ENCODE peak calls at places on chromosome 4, in eight cellular contexts. One of them, this sample, is unnamed.

GRCh38 chr4:100022792-100023222 is 72.7 kb upstream of the H2AZ1 start:
- DNase-seq in fibroblast of the conjunctiva: no peak
- DNase-seq in esophagus squamous epithelium: no peak
- DNase-seq in CD4-positive, alpha-beta T cell: no peak
- DNase-seq in neural crest cell: no peak
- DNase-seq in GM12891: no peak
- DNase-seq in activated effector memory CD4-positive, alpha-beta T cell treated with Interleukin-2 at 50 U/mL for 16 hours: no peak
- DNase-seq in NCI-H345: peak; percentile 82
- DNase-seq in this sample: no peak

GRCh38 chr4:3252831-3253641 is 4.1 kb downstream of the MSANTD1 start:
- DNase-seq in fibroblast of the conjunctiva: no peak
- DNase-seq in esophagus squamous epithelium: no peak
- DNase-seq in CD4-positive, alpha-beta T cell: no peak
- DNase-seq in neural crest cell: no peak
- DNase-seq in GM12891: no peak
- DNase-seq in activated effector memory CD4-positive, alpha-beta T cell treated with Interleukin-2 at 50 U/mL for 16 hours: no peak
- DNase-seq in NCI-H345: no peak
- DNase-seq in this sample: no peak

GRCh38 chr4:82601242-82602015 is 39.6 kb upstream of the TMEM150C start:
- DNase-seq in fibroblast of the conjunctiva: no peak
- DNase-seq in esophagus squamous epithelium: no peak
- DNase-seq in CD4-positive, alpha-beta T cell: no peak
- DNase-seq in neural crest cell: no peak
- DNase-seq in GM12891: no peak
- DNase-seq in activated effector memory CD4-positive, alpha-beta T cell treated with Interleukin-2 at 50 U/mL for 16 hours: no peak
- DNase-seq in NCI-H345: no peak
- DNase-seq in this sample: no peak

GRCh38 chr4:8547108-8547911 is 32.9 kb upstream of the GPR78 start:
- DNase-seq in fibroblast of the conjunctiva: peak; percentile 8
- DNase-seq in esophagus squamous epithelium: no peak
- DNase-seq in CD4-positive, alpha-beta T cell: no peak
- DNase-seq in neural crest cell: no peak
- DNase-seq in GM12891: no peak
- DNase-seq in activated effector memory CD4-positive, alpha-beta T cell treated with Interleukin-2 at 50 U/mL for 16 hours: no peak
- DNase-seq in NCI-H345: no peak
- DNase-seq in this sample: no peak

GRCh38 chr4:74934016-74934821 is 1.3 kb downstream of the PARM1 start:
- DNase-seq in fibroblast of the conjunctiva: no peak
- DNase-seq in esophagus squamous epithelium: no peak
- DNase-seq in CD4-positive, alpha-beta T cell: no peak
- DNase-seq in neural crest cell: peak; percentile 18
- DNase-seq in GM12891: no peak
- DNase-seq in activated effector memory CD4-positive, alpha-beta T cell treated with Interleukin-2 at 50 U/mL for 16 hours: no peak
- DNase-seq in NCI-H345: peak; percentile 15
- DNase-seq in this sample: peak; percentile 9

GRCh38 chr4:92232566-92232965 is 71.2 kb upstream of the GRID2 start:
- DNase-seq in fibroblast of the conjunctiva: no peak
- DNase-seq in esophagus squamous epithelium: no peak
- DNase-seq in CD4-positive, alpha-beta T cell: no peak
- DNase-seq in neural crest cell: no peak
- DNase-seq in GM12891: no peak
- DNase-seq in activated effector memory CD4-positive, alpha-beta T cell treated with Interleukin-2 at 50 U/mL for 16 hours: no peak
- DNase-seq in NCI-H345: no peak
- DNase-seq in this sample: no peak

GRCh38 chr4:1298461-1298860 is 8.8 kb downstream of the MAEA start:
- DNase-seq in fibroblast of the conjunctiva: no peak
- DNase-seq in esophagus squamous epithelium: no peak
- DNase-seq in CD4-positive, alpha-beta T cell: no peak
- DNase-seq in neural crest cell: no peak
- DNase-seq in GM12891: no peak
- DNase-seq in activated effector memory CD4-positive, alpha-beta T cell treated with Interleukin-2 at 50 U/mL for 16 hours: no peak
- DNase-seq in NCI-H345: no peak
- DNase-seq in this sample: no peak

GRCh38 chr4:99886146-99886545 is 8.1 kb downstream of the LAMTOR3 start:
- DNase-seq in fibroblast of the conjunctiva: no peak
- DNase-seq in esophagus squamous epithelium: no peak
- DNase-seq in CD4-positive, alpha-beta T cell: no peak
- DNase-seq in neural crest cell: no peak
- DNase-seq in GM12891: no peak
- DNase-seq in activated effector memory CD4-positive, alpha-beta T cell treated with Interleukin-2 at 50 U/mL for 16 hours: no peak
- DNase-seq in NCI-H345: no peak
- DNase-seq in this sample: no peak

GRCh38 chr4:106986486-106986885 is 49.6 kb downstream of the DKK2 start:
- DNase-seq in fibroblast of the conjunctiva: peak; percentile 82
- DNase-seq in esophagus squamous epithelium: no peak
- DNase-seq in CD4-positive, alpha-beta T cell: no peak
- DNase-seq in neural crest cell: no peak
- DNase-seq in GM12891: no peak
- DNase-seq in activated effector memory CD4-positive, alpha-beta T cell treated with Interleukin-2 at 50 U/mL for 16 hours: no peak
- DNase-seq in NCI-H345: no peak
- DNase-seq in this sample: no peak

GRCh38 chr4:44121210-44121609 is 327.4 kb downstream of the KCTD8 start:
- DNase-seq in fibroblast of the conjunctiva: no peak
- DNase-seq in esophagus squamous epithelium: no peak
- DNase-seq in CD4-positive, alpha-beta T cell: no peak
- DNase-seq in neural crest cell: no peak
- DNase-seq in GM12891: no peak
- DNase-seq in activated effector memory CD4-positive, alpha-beta T cell treated with Interleukin-2 at 50 U/mL for 16 hours: no peak
- DNase-seq in NCI-H345: no peak
- DNase-seq in this sample: no peak

GRCh38 chr4:111689731-111690130 is 455.5 kb upstream of the FAM241A start:
- DNase-seq in fibroblast of the conjunctiva: no peak
- DNase-seq in esophagus squamous epithelium: no peak
- DNase-seq in CD4-positive, alpha-beta T cell: no peak
- DNase-seq in neural crest cell: no peak
- DNase-seq in GM12891: no peak
- DNase-seq in activated effector memory CD4-positive, alpha-beta T cell treated with Interleukin-2 at 50 U/mL for 16 hours: no peak
- DNase-seq in NCI-H345: no peak
- DNase-seq in this sample: no peak

GRCh38 chr4:141913928-141914327 is 277.5 kb downstream of the IL15 start:
- DNase-seq in fibroblast of the conjunctiva: no peak
- DNase-seq in esophagus squamous epithelium: no peak
- DNase-seq in CD4-positive, alpha-beta T cell: no peak
- DNase-seq in neural crest cell: no peak
- DNase-seq in GM12891: no peak
- DNase-seq in activated effector memory CD4-positive, alpha-beta T cell treated with Interleukin-2 at 50 U/mL for 16 hours: no peak
- DNase-seq in NCI-H345: no peak
- DNase-seq in this sample: no peak

GRCh38 chr4:99927566-99927965 is 18.9 kb downstream of the DNAJB14 start:
- DNase-seq in fibroblast of the conjunctiva: no peak
- DNase-seq in esophagus squamous epithelium: no peak
- DNase-seq in CD4-positive, alpha-beta T cell: no peak
- DNase-seq in neural crest cell: no peak
- DNase-seq in GM12891: no peak
- DNase-seq in activated effector memory CD4-positive, alpha-beta T cell treated with Interleukin-2 at 50 U/mL for 16 hours: no peak
- DNase-seq in NCI-H345: no peak
- DNase-seq in this sample: no peak

GRCh38 chr4:174934360-174934759 is 16.2 kb downstream of the ADAM29 start:
- DNase-seq in fibroblast of the conjunctiva: no peak
- DNase-seq in esophagus squamous epithelium: no peak
- DNase-seq in CD4-positive, alpha-beta T cell: no peak
- DNase-seq in neural crest cell: no peak
- DNase-seq in GM12891: no peak
- DNase-seq in activated effector memory CD4-positive, alpha-beta T cell treated with Interleukin-2 at 50 U/mL for 16 hours: no peak
- DNase-seq in NCI-H345: no peak
- DNase-seq in this sample: no peak

GRCh38 chr4:2458546-2459491 is 10.1 kb upstream of the RNF4 start:
- DNase-seq in fibroblast of the conjunctiva: no peak
- DNase-seq in esophagus squamous epithelium: no peak
- DNase-seq in CD4-positive, alpha-beta T cell: no peak
- DNase-seq in neural crest cell: no peak
- DNase-seq in GM12891: no peak
- DNase-seq in activated effector memory CD4-positive, alpha-beta T cell treated with Interleukin-2 at 50 U/mL for 16 hours: no peak
- DNase-seq in NCI-H345: peak; percentile 28
- DNase-seq in this sample: no peak

GRCh38 chr4:163731071-163731470 is 236.6 kb downstream of the TMA16 start:
- DNase-seq in fibroblast of the conjunctiva: no peak
- DNase-seq in esophagus squamous epithelium: no peak
- DNase-seq in CD4-positive, alpha-beta T cell: no peak
- DNase-seq in neural crest cell: no peak
- DNase-seq in GM12891: no peak
- DNase-seq in activated effector memory CD4-positive, alpha-beta T cell treated with Interleukin-2 at 50 U/mL for 16 hours: no peak
- DNase-seq in NCI-H345: no peak
- DNase-seq in this sample: no peak

GRCh38 chr4:10015140-10015753 is 6.0 kb downstream of the SLC2A9 start:
- DNase-seq in fibroblast of the conjunctiva: no peak
- DNase-seq in esophagus squamous epithelium: no peak
- DNase-seq in CD4-positive, alpha-beta T cell: no peak
- DNase-seq in neural crest cell: peak; percentile 36
- DNase-seq in GM12891: no peak
- DNase-seq in activated effector memory CD4-positive, alpha-beta T cell treated with Interleukin-2 at 50 U/mL for 16 hours: no peak
- DNase-seq in NCI-H345: peak; percentile 39
- DNase-seq in this sample: no peak

GRCh38 chr4:55722132-55722531 is 86.0 kb upstream of the NMU start:
- DNase-seq in fibroblast of the conjunctiva: no peak
- DNase-seq in esophagus squamous epithelium: no peak
- DNase-seq in CD4-positive, alpha-beta T cell: no peak
- DNase-seq in neural crest cell: no peak
- DNase-seq in GM12891: no peak
- DNase-seq in activated effector memory CD4-positive, alpha-beta T cell treated with Interleukin-2 at 50 U/mL for 16 hours: no peak
- DNase-seq in NCI-H345: peak; percentile 35
- DNase-seq in this sample: no peak

GRCh38 chr4:145882594-145882993 is 56.0 kb downstream of the ZNF827 start:
- DNase-seq in fibroblast of the conjunctiva: no peak
- DNase-seq in esophagus squamous epithelium: no peak
- DNase-seq in CD4-positive, alpha-beta T cell: no peak
- DNase-seq in neural crest cell: no peak
- DNase-seq in GM12891: no peak
- DNase-seq in activated effector memory CD4-positive, alpha-beta T cell treated with Interleukin-2 at 50 U/mL for 16 hours: no peak
- DNase-seq in NCI-H345: peak; percentile 28
- DNase-seq in this sample: no peak

GRCh38 chr4:101398807-101399206 is 51.5 kb upstream of the PPP3CA start:
- DNase-seq in fibroblast of the conjunctiva: no peak
- DNase-seq in esophagus squamous epithelium: no peak
- DNase-seq in CD4-positive, alpha-beta T cell: no peak
- DNase-seq in neural crest cell: no peak
- DNase-seq in GM12891: no peak
- DNase-seq in activated effector memory CD4-positive, alpha-beta T cell treated with Interleukin-2 at 50 U/mL for 16 hours: no peak
- DNase-seq in NCI-H345: no peak
- DNase-seq in this sample: no peak

GRCh38 chr4:1115528-1116293 is 2.3 kb upstream of the RNF212 start:
- DNase-seq in fibroblast of the conjunctiva: no peak
- DNase-seq in esophagus squamous epithelium: no peak
- DNase-seq in CD4-positive, alpha-beta T cell: no peak
- DNase-seq in neural crest cell: no peak
- DNase-seq in GM12891: no peak
- DNase-seq in activated effector memory CD4-positive, alpha-beta T cell treated with Interleukin-2 at 50 U/mL for 16 hours: no peak
- DNase-seq in NCI-H345: no peak
- DNase-seq in this sample: no peak

GRCh38 chr4:108141213-108142045 is 27.3 kb downstream of the LEF1 start:
- DNase-seq in fibroblast of the conjunctiva: peak; percentile 41
- DNase-seq in esophagus squamous epithelium: no peak
- DNase-seq in CD4-positive, alpha-beta T cell: no peak
- DNase-seq in neural crest cell: peak; percentile 30
- DNase-seq in GM12891: no peak
- DNase-seq in activated effector memory CD4-positive, alpha-beta T cell treated with Interleukin-2 at 50 U/mL for 16 hours: no peak
- DNase-seq in NCI-H345: no peak
- DNase-seq in this sample: no peak

GRCh38 chr4:122963222-122963621 is 40.8 kb upstream of the NUDT6 start:
- DNase-seq in fibroblast of the conjunctiva: no peak
- DNase-seq in esophagus squamous epithelium: no peak
- DNase-seq in CD4-positive, alpha-beta T cell: no peak
- DNase-seq in neural crest cell: no peak
- DNase-seq in GM12891: no peak
- DNase-seq in activated effector memory CD4-positive, alpha-beta T cell treated with Interleukin-2 at 50 U/mL for 16 hours: no peak
- DNase-seq in NCI-H345: no peak
- DNase-seq in this sample: no peak

GRCh38 chr4:25551608-25552007 is 104.0 kb upstream of the SLC34A2 start:
- DNase-seq in fibroblast of the conjunctiva: no peak
- DNase-seq in esophagus squamous epithelium: no peak
- DNase-seq in CD4-positive, alpha-beta T cell: no peak
- DNase-seq in neural crest cell: no peak
- DNase-seq in GM12891: no peak
- DNase-seq in activated effector memory CD4-positive, alpha-beta T cell treated with Interleukin-2 at 50 U/mL for 16 hours: no peak
- DNase-seq in NCI-H345: no peak
- DNase-seq in this sample: no peak

GRCh38 chr4:54189140-54189539 is 40.0 kb upstream of the PDGFRA start:
- DNase-seq in fibroblast of the conjunctiva: no peak
- DNase-seq in esophagus squamous epithelium: no peak
- DNase-seq in CD4-positive, alpha-beta T cell: no peak
- DNase-seq in neural crest cell: no peak
- DNase-seq in GM12891: no peak
- DNase-seq in activated effector memory CD4-positive, alpha-beta T cell treated with Interleukin-2 at 50 U/mL for 16 hours: no peak
- DNase-seq in NCI-H345: no peak
- DNase-seq in this sample: no peak

GRCh38 chr4:56055991-56056390 is 107.2 kb downstream of the CEP135 start:
- DNase-seq in fibroblast of the conjunctiva: no peak
- DNase-seq in esophagus squamous epithelium: no peak
- DNase-seq in CD4-positive, alpha-beta T cell: no peak
- DNase-seq in neural crest cell: no peak
- DNase-seq in GM12891: no peak
- DNase-seq in activated effector memory CD4-positive, alpha-beta T cell treated with Interleukin-2 at 50 U/mL for 16 hours: no peak
- DNase-seq in NCI-H345: no peak
- DNase-seq in this sample: no peak

GRCh38 chr4:100581337-100581736 is 63.5 kb upstream of the EMCN start:
- DNase-seq in fibroblast of the conjunctiva: no peak
- DNase-seq in esophagus squamous epithelium: no peak
- DNase-seq in CD4-positive, alpha-beta T cell: no peak
- DNase-seq in neural crest cell: no peak
- DNase-seq in GM12891: no peak
- DNase-seq in activated effector memory CD4-positive, alpha-beta T cell treated with Interleukin-2 at 50 U/mL for 16 hours: no peak
- DNase-seq in NCI-H345: no peak
- DNase-seq in this sample: no peak

GRCh38 chr4:1086011-1086410 is 27.4 kb downstream of the RNF212 start:
- DNase-seq in fibroblast of the conjunctiva: no peak
- DNase-seq in esophagus squamous epithelium: no peak
- DNase-seq in CD4-positive, alpha-beta T cell: no peak
- DNase-seq in neural crest cell: no peak
- DNase-seq in GM12891: no peak
- DNase-seq in activated effector memory CD4-positive, alpha-beta T cell treated with Interleukin-2 at 50 U/mL for 16 hours: no peak
- DNase-seq in NCI-H345: no peak
- DNase-seq in this sample: no peak

GRCh38 chr4:188162698-188163097 is 23.5 kb downstream of the TRIML1 start:
- DNase-seq in fibroblast of the conjunctiva: no peak
- DNase-seq in esophagus squamous epithelium: no peak
- DNase-seq in CD4-positive, alpha-beta T cell: no peak
- DNase-seq in neural crest cell: no peak
- DNase-seq in GM12891: no peak
- DNase-seq in activated effector memory CD4-positive, alpha-beta T cell treated with Interleukin-2 at 50 U/mL for 16 hours: no peak
- DNase-seq in NCI-H345: no peak
- DNase-seq in this sample: no peak

GRCh38 chr4:162497564-162498167 is 333.9 kb upstream of the FSTL5 start:
- DNase-seq in fibroblast of the conjunctiva: peak; percentile 6
- DNase-seq in esophagus squamous epithelium: no peak
- DNase-seq in CD4-positive, alpha-beta T cell: no peak
- DNase-seq in neural crest cell: no peak
- DNase-seq in GM12891: peak; percentile 10
- DNase-seq in activated effector memory CD4-positive, alpha-beta T cell treated with Interleukin-2 at 50 U/mL for 16 hours: no peak
- DNase-seq in NCI-H345: no peak
- DNase-seq in this sample: no peak

GRCh38 chr4:5009796-5010195 is 9.5 kb downstream of the CYTL1 start:
- DNase-seq in fibroblast of the conjunctiva: no peak
- DNase-seq in esophagus squamous epithelium: no peak
- DNase-seq in CD4-positive, alpha-beta T cell: no peak
- DNase-seq in neural crest cell: no peak
- DNase-seq in GM12891: no peak
- DNase-seq in activated effector memory CD4-positive, alpha-beta T cell treated with Interleukin-2 at 50 U/mL for 16 hours: no peak
- DNase-seq in NCI-H345: no peak
- DNase-seq in this sample: no peak

GRCh38 chr4:68463796-68464195 is 16.5 kb downstream of the TMPRSS11E start:
- DNase-seq in fibroblast of the conjunctiva: no peak
- DNase-seq in esophagus squamous epithelium: no peak
- DNase-seq in CD4-positive, alpha-beta T cell: no peak
- DNase-seq in neural crest cell: no peak
- DNase-seq in GM12891: no peak
- DNase-seq in activated effector memory CD4-positive, alpha-beta T cell treated with Interleukin-2 at 50 U/mL for 16 hours: no peak
- DNase-seq in NCI-H345: no peak
- DNase-seq in this sample: no peak

GRCh38 chr4:10732235-10732975 is 47.8 kb upstream of the CLNK start:
- DNase-seq in fibroblast of the conjunctiva: no peak
- DNase-seq in esophagus squamous epithelium: no peak
- DNase-seq in CD4-positive, alpha-beta T cell: no peak
- DNase-seq in neural crest cell: no peak
- DNase-seq in GM12891: no peak
- DNase-seq in activated effector memory CD4-positive, alpha-beta T cell treated with Interleukin-2 at 50 U/mL for 16 hours: no peak
- DNase-seq in NCI-H345: no peak
- DNase-seq in this sample: no peak

GRCh38 chr4:76554630-76555029 is 119.6 kb downstream of the SHROOM3 start:
- DNase-seq in fibroblast of the conjunctiva: no peak
- DNase-seq in esophagus squamous epithelium: no peak
- DNase-seq in CD4-positive, alpha-beta T cell: no peak
- DNase-seq in neural crest cell: no peak
- DNase-seq in GM12891: no peak
- DNase-seq in activated effector memory CD4-positive, alpha-beta T cell treated with Interleukin-2 at 50 U/mL for 16 hours: no peak
- DNase-seq in NCI-H345: no peak
- DNase-seq in this sample: no peak